ENCODE peak calls at places on chromosomes 2 and 18, in four cellular contexts. O, Q, E and V are unnamed samples.

GRCh38 chr2:58484201-58484600 is 243.1 kb upstream of the FANCL start:
- DNase-seq in O (no peak), Q (no peak), E (no peak), V (no peak)

GRCh38 chr2:145751634-145752033 is 1231.7 kb upstream of the ZEB2 start:
- DNase-seq in Q (no peak), O (peak), E (no peak), V (no peak)

GRCh38 chr2:23422089-23423061 is 37.4 kb downstream of the KLHL29 start:
- DNase-seq in Q (no peak), E (no peak), O (no peak), V (no peak)

GRCh38 chr2:202149155-202149762 is 76.2 kb downstream of the KIAA2012 start:
- DNase-seq in Q (peak), O (no peak), E (no peak), V (no peak)

GRCh38 chr2:171478345-171478744 is 43.9 kb upstream of the CYBRD1 start:
- DNase-seq in Q (no peak), E (no peak), O (no peak), V (no peak)

GRCh38 chr2:171523339-171523931 is 1.2 kb downstream of the CYBRD1 start:
- DNase-seq in Q (peak), E (peak), O (peak), V (peak)

GRCh38 chr2:207123776-207124391 is 41.9 kb downstream of the KLF7 start:
- DNase-seq in Q (peak), O (no peak), E (no peak), V (no peak)

GRCh38 chr2:20669609-20670314 is 2.8 kb downstream of the GDF7 start:
- DNase-seq in Q (no peak), O (no peak), E (no peak), V (no peak)

GRCh38 chr18:48139427-48140347 is 209.2 kb upstream of the SMAD2 start:
- DNase-seq in Q (no peak), E (no peak), O (no peak), V (no peak)

GRCh38 chr2:211103989-211104388 is 547.6 kb downstream of the CPS1 start:
- DNase-seq in Q (no peak), O (no peak), E (no peak), V (peak)

GRCh38 chr2:73223821-73224220 is 9.2 kb downstream of the PRADC1 start:
- DNase-seq in Q (no peak), E (no peak), O (no peak), V (no peak)

GRCh38 chr2:131413148-131413747 is 49.3 kb upstream of the RAB6D start:
- DNase-seq in Q (no peak), O (peak), E (peak), V (peak)

GRCh38 chr18:6876646-6877045 is 147.1 kb downstream of the ARHGAP28 start:
- DNase-seq in Q (no peak), E (no peak), O (no peak), V (no peak)

GRCh38 chr2:225340923-225341322 is 58.6 kb upstream of the NYAP2 start:
- DNase-seq in Q (no peak), O (no peak), E (no peak), V (no peak)

GRCh38 chr2:225334524-225334923 is 65.0 kb upstream of the NYAP2 start:
- DNase-seq in O (no peak), Q (no peak), E (no peak), V (no peak)

DNA sequence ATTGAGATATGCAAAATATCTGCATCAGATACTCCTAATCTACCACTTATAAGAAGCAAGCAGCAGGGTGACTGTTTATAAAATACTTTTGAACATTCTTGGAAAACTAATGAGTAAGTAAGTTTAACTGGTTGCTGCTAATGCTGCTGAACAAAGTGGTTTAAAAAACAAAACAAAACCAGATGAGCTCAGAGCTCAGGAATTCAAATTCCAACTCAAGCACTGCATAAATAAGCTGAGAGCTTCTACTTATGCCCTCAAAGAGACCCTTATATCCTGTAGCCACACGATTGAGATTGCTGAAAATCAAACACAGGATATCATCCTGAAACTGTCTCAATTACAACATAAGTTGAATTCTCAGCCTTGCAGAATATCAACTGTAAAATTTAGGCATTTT is 62.3 kb upstream of the NYAP2 start:
- DNase-seq in Q (no peak), E (no peak), O (no peak), V (no peak)
- TF ChIP-seq ELF4 in Q (no peak), E (no peak), O (no peak), V (no peak)

GRCh38 chr2:128377071-128377910 is 58.6 kb upstream of the HS6ST1 start:
- DNase-seq in Q (peak), O (no peak), E (no peak), V (no peak)
- TF ChIP-seq ELF4 in Q (no peak), O (no peak), E (no peak), V (no peak)

DNA sequence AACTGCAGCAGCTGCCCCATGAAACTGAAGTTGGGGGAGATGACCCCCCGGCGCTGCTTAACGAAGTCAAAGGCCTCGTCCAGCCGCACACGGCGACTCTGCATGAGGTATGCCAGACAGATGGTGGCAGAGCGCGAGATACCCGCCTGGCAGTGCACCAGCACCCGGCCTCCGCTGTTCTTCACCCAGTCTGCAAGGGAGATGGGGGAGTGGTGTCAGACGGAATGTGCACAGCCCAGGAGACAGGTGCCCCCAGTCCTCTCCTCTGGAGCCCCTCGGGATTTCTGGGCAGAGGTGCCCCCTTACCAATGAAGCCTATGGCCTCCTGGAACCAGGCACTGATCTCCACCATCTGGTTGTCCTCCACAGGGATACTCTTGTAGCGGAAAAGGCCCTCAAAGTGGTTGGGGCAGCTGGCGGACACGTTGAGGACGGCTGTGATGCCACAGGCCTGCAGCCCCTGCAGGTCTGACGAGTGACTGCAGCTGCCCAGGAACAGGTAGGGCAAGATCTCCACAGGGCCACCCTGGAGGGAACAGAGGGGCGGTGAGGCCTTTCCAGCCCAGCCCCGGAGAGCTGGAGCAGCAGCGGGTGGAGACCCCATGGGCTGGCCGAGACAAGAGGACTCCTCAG is 1.3 kb downstream of the DUSP2 start:
- DNase-seq in E (no peak), O (no peak), Q (peak), V (peak)
- TF ChIP-seq ELF4 in E (no peak), O (no peak), Q (no peak), V (no peak)

GRCh38 chr2:219344756-219345458 is 12.4 kb upstream of the RESP18 start:
- DNase-seq in O (no peak), Q (no peak), E (no peak), V (no peak)
- TF ChIP-seq ELF4 in O (no peak), Q (no peak), E (no peak), V (no peak)

GRCh38 chr2:128032092-128032491 is 4.2 kb upstream of the SAP130 start:
- DNase-seq in Q (no peak), O (peak), E (no peak), V (no peak)

GRCh38 chr2:128027801-128028667 is at the start of gene SAP130:
- DNase-seq in Q (peak), E (peak), O (peak), V (peak)

GRCh38 chr2:128027278-128027800 is 520 bp downstream of the SAP130 start:
- DNase-seq in Q (peak), O (peak), E (peak), V (peak)

GRCh38 chr2:128028668-128029054 is 802 bp upstream of the SAP130 start:
- DNase-seq in Q (no peak), O (peak), E (no peak), V (no peak)

DNA sequence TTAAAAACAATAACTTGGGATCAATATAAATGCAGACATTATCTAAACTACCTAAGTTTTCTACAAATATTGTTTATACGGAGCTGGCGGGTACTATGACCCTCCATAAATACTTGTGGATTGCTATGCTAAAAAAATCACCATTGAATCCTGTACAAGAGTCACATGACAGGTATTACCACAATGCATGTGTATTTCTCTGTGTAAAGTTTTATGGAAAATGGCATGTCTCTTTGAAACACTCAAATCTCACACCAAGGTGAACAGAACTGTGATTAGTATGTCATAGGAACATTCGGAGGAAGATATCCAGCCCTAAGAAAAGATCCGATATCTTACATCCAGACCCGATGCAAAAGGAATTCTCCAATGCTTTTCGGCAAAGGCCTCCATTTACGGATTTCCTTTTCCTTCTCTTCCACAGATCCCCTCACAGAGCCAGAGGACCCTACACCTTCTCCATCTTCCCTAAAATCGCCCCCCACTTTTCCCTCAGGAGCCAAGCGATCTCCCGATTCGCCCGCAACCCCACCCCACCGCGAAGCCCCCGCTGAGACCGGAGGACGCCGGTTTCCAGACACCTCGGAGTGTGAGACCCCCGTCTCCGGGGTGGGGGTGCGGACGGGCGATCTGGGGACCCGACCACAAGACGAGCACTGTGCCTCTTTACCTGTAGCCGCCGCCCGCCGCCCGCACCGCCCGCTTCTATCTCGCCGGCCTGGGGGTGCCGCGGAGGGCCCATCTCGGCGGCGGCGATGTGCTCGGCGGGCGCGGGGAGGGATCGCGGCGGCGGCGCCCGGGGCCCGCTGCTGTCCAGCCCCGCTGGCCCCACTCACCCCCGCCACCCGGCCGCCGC is 1.2 kb downstream of the SAP130 start:
- DNase-seq in Q (no peak), O (peak), E (no peak), V (no peak)
- TF ChIP-seq ELF4 in Q (no peak), O (no peak), E (no peak), V (no peak)

GRCh38 chr2:66575625-66576371 is 140.9 kb downstream of the MEIS1 start:
- DNase-seq in Q (peak), E (no peak), O (peak), V (peak)

GRCh38 chr2:66577331-66578041 is 142.6 kb downstream of the MEIS1 start:
- DNase-seq in E (no peak), Q (peak), O (no peak), V (no peak)

GRCh38 chr2:66578067-66578852 is 143.3 kb downstream of the MEIS1 start:
- DNase-seq in Q (no peak), E (no peak), O (no peak), V (no peak)

GRCh38 chr2:66574701-66575624 is 140.0 kb downstream of the MEIS1 start:
- DNase-seq in Q (peak), E (peak), O (peak), V (peak)

DNA sequence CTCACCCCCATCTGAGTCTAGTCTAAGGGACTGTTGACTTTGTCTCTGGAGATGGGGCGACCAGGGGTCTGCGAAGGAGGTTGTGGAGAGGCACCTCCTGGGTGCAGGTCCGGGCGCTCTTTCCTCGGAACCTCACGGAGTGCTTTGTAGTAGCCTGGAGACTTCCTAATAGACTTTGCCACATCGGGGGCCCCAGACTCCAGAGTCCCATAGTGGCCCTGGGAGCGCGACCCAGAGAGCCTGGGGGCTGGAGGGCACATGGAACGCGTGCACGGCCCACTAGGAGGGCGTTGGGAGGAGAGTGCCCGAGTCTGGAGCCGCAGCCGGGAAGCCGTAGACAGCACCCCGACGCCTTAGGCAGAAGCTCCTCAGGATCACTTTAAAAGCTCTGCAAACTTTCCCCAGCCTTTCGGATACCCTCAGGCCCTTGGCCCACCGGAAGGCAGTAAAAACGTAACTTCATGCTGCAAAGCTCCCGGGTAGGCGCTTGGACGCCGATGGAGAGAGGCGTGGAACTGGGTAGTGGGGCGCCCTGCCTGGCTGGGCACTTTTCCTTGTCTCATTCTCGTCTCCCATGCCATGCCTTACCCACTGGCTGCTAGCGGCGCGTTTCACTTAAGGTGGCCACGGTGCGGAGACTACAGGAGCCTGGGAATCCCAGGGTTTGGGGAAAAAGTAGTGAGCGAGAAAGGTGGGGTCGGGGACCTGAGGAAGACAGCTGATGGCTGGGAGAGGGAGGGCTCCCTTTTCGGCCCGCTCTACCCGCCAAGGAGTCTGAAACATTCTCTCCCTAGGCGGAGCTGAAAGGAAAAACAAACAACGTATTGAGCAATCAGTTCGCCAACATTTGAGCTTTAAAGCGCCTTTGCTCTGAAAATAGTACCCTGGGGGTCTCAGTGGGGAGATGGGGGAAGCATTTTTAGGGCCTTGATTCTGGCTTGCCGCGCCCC is 141.7 kb downstream of the MEIS1 start:
- DNase-seq in E (peak), Q (peak), O (no peak), V (no peak)
- TF ChIP-seq ELF4 in E (no peak), Q (no peak), O (no peak), V (no peak)